ENCODE peak calls at places on chromosomes 16 and 17, in four cellular contexts. W is HepG2, X is A549, B is GM12878. Y is an unnamed sample.

GRCh38 chr16:85853641-85854545 is 45.1 kb upstream of the IRF8 start:
- DNase-seq in X (no peak), W (no peak), B (no peak), Y (no peak)

GRCh38 chr16:66275795-66276428 is 90.6 kb upstream of the CDH5 start:
- DNase-seq in W (peak; percentile 61), B (no peak), X (peak; percentile 71), Y (peak; percentile 89)

GRCh38 chr17:65463242-65463641 is 98.2 kb downstream of the AXIN2 start:
- DNase-seq in X (no peak), B (no peak), W (no peak), Y (no peak)

GRCh38 chr17:30318190-30318589 is 15.7 kb downstream of the TMIGD1 start:
- DNase-seq in B (no peak), W (no peak), X (no peak), Y (no peak)

GRCh38 chr17:39196820-39197331 is 593 bp downstream of the CACNB1 start:
- DNase-seq in X (peak; percentile 62), B (no peak), W (no peak), Y (peak; percentile 60)

GRCh38 chr16:54801445-54801844 is 129.2 kb upstream of the IRX5 start:
- DNase-seq in W (no peak), X (no peak), B (no peak), Y (no peak)

GRCh38 chr17:20043034-20043433 is 33.9 kb downstream of the SPECC1 start:
- DNase-seq in X (no peak), B (no peak), W (no peak), Y (no peak)

GRCh38 chr17:63834431-63835166 is 7.1 kb upstream of the FTSJ3 start:
- DNase-seq in W (peak; percentile 81), B (no peak), X (peak; percentile 95), Y (peak; percentile 90)

GRCh38 chr17:61309857-61310256 is 89.8 kb upstream of the TBX2 start:
- DNase-seq in B (no peak), W (no peak), X (no peak), Y (no peak)

GRCh38 chr16:87056551-87056950 is 260.6 kb downstream of the C16orf95 start:
- DNase-seq in B (no peak), X (no peak), W (no peak), Y (no peak)

GRCh38 chr16:88611220-88611821 is 27.1 kb upstream of the IL17C start:
- DNase-seq in W (no peak), B (no peak), X (no peak), Y (peak; percentile 92)

GRCh38 chr17:1390422-1391367 is 9.3 kb downstream of the YWHAE start:
- DNase-seq in X (no peak), B (no peak), W (no peak), Y (no peak)

GRCh38 chr16:82814059-82814458 is 187.3 kb downstream of the CDH13 start:
- DNase-seq in X (no peak), B (no peak), W (no peak), Y (no peak)

GRCh38 chr17:79490530-79490929 is 120.3 kb downstream of the RBFOX3 start:
- DNase-seq in B (no peak), W (no peak), X (no peak), Y (no peak)

GRCh38 chr16:29804020-29804419 is 2.3 kb upstream of the MAZ start:
- DNase-seq in X (no peak), W (no peak), B (no peak), Y (peak; percentile 31)

GRCh38 chr16:65838001-65838400 is 528.5 kb upstream of the CDH5 start:
- DNase-seq in X (no peak), W (no peak), B (no peak), Y (no peak)

GRCh38 chr16:389317-389716 is 7.5 kb upstream of the PGAP6 start:
- DNase-seq in X (no peak), B (no peak), W (no peak), Y (no peak)

GRCh38 chr16:87507351-87508069 is 14.7 kb upstream of the ZCCHC14 start:
- DNase-seq in X (no peak), B (no peak), W (no peak), Y (no peak)

GRCh38 chr16:48535831-48536599 is 74.0 kb downstream of the N4BP1 start:
- DNase-seq in W (peak; percentile 21), X (no peak), B (peak; percentile 72), Y (peak; percentile 36)

GRCh38 chr17:14068542-14069250 is 608 bp upstream of the COX10 start:
- DNase-seq in X (peak; percentile 14), W (no peak), B (no peak), Y (no peak)
- TF ChIP-seq JUNB in X (no peak), W (no peak), B (no peak), Y (no peak)

GRCh38 chr16:80931985-80932720 is 74.5 kb downstream of the CMC2 start:
- DNase-seq in B (no peak), W (peak; percentile 23), X (peak; percentile 71), Y (peak; percentile 74)
- TF ChIP-seq REST in B (no peak), W (no peak), X (no peak), Y (no peak)

GRCh38 chr17:45081046-45081703 is 20.1 kb downstream of the NMT1 start:
- DNase-seq in W (no peak), B (no peak), X (no peak), Y (no peak)
- H3K4me3 ChIP-seq in W (no peak overlapping the region), B (no peak overlapping the region), X (no peak overlapping the region), Y (no peak overlapping the region)

GRCh38 chr16:49958474-49958873 is 66.6 kb upstream of the CNEP1R1 start:
- DNase-seq in X (no peak), W (no peak), B (no peak), Y (no peak)

GRCh38 chr16:49964316-49964715 is 60.7 kb upstream of the CNEP1R1 start:
- DNase-seq in X (no peak), W (no peak), B (no peak), Y (no peak)

GRCh38 chr16:49956915-49957314 is 68.1 kb upstream of the CNEP1R1 start:
- DNase-seq in W (no peak), B (no peak), X (no peak), Y (no peak)

GRCh38 chr16:49961087-49961486 is 63.9 kb upstream of the CNEP1R1 start:
- DNase-seq in X (no peak), W (no peak), B (no peak), Y (no peak)

GRCh38 chr16:49959552-49960277 is 65.3 kb upstream of the CNEP1R1 start:
- DNase-seq in B (no peak), W (no peak), X (no peak), Y (no peak)
- TF ChIP-seq JUNB in B (no peak), W (no peak), X (no peak), Y (no peak)

Y was measured in GM23338.